ENCODE peak calls at places on chromosomes 16 and 17, in six cellular contexts. U, W, O, K, D and V are unnamed samples.

GRCh38 chr17:71412803-71413202 is 708.0 kb upstream of the SOX9 start:
- DNase-seq in U (no peak), W (no peak), O (no peak), K (no peak), D (no peak), V (peak)

GRCh38 chr16:29809031-29809747 is 2.8 kb upstream of the PRRT2 start:
- DNase-seq in U (peak), W (no peak), O (no peak), K (peak), D (no peak), V (no peak)

GRCh38 chr17:28396635-28397239 is 9.3 kb downstream of the SLC46A1 start:
- DNase-seq in U (peak), W (no peak), O (no peak), K (no peak), D (no peak), V (no peak)

GRCh38 chr17:82782657-82783207 is 30.9 kb downstream of the TBCD start:
- DNase-seq in U (peak), W (no peak), O (no peak), K (no peak), D (no peak), V (no peak)

GRCh38 chr16:73713301-73713700 is 583.3 kb upstream of the PSMD7 start:
- DNase-seq in U (no peak), W (no peak), O (no peak), K (no peak), D (no peak), V (no peak)

GRCh38 chr16:74568961-74569631 is 37.8 kb downstream of the GLG1 start:
- DNase-seq in U (no peak), W (no peak), O (no peak), K (no peak), D (no peak), V (peak)

GRCh38 chr17:37697331-37697730 is 47.5 kb downstream of the HNF1B start:
- DNase-seq in U (no peak), W (no peak), O (no peak), K (no peak), D (no peak), V (no peak)

GRCh38 chr16:84295203-84295850 is 649 bp downstream of the WFDC1 start:
- DNase-seq in U (no peak), W (no peak), O (no peak), K (no peak), D (no peak), V (no peak)

GRCh38 chr17:4480929-4481898 is 17.5 kb upstream of the SPNS2 start:
- DNase-seq in U (no peak), W (no peak), O (peak), K (no peak), D (no peak), V (no peak)

GRCh38 chr16:47528431-47528830 is 67.3 kb downstream of the PHKB start:
- DNase-seq in U (no peak), W (no peak), O (no peak), K (no peak), D (no peak), V (no peak)

GRCh38 chr17:5201011-5201410 is 9.3 kb upstream of the ZNF594 start:
- DNase-seq in U (no peak), W (no peak), O (no peak), K (no peak), D (no peak), V (no peak)

GRCh38 chr16:82011199-82011641 is at the start of gene SDR42E1:
- DNase-seq in U (no peak), W (no peak), O (peak), K (peak), D (no peak), V (peak)

GRCh38 chr17:16915752-16916556 is 56.0 kb downstream of the TNFRSF13B start:
- DNase-seq in U (peak), W (no peak), O (peak), K (peak), D (peak), V (peak)

GRCh38 chr17:61997649-61998048 is 67.4 kb downstream of the MED13 start:
- DNase-seq in U (no peak), W (no peak), O (no peak), K (no peak), D (no peak), V (no peak)

GRCh38 chr16:50535506-50536257 is 12.5 kb upstream of the NKD1 start:
- DNase-seq in U (no peak), W (peak), O (no peak), K (no peak), D (no peak), V (no peak)

GRCh38 chr17:28366605-28367004 is 1.6 kb upstream of the SEBOX start:
- DNase-seq in U (no peak), W (no peak), O (no peak), K (no peak), D (no peak), V (no peak)

GRCh38 chr17:45577571-45578279 is 87.2 kb upstream of the PLEKHM1 start:
- DNase-seq in U (no peak), W (no peak), O (no peak), K (no peak), D (no peak), V (no peak)

GRCh38 chr17:38742431-38743308 is 5.5 kb downstream of the PCGF2 start:
- DNase-seq in U (peak), W (no peak), O (peak), K (peak), D (no peak), V (no peak)

GRCh38 chr16:23874613-23875294 is 39.0 kb downstream of the PRKCB start:
- DNase-seq in U (no peak), W (no peak), O (no peak), K (no peak), D (no peak), V (peak)

GRCh38 chr17:76677406-76677805 is 33.4 kb downstream of the MXRA7 start:
- DNase-seq in U (no peak), W (no peak), O (no peak), K (no peak), D (no peak), V (no peak)

GRCh38 chr17:79509496-79509895 is 101.4 kb downstream of the RBFOX3 start:
- DNase-seq in U (no peak), W (no peak), O (no peak), K (no peak), D (no peak), V (no peak)

GRCh38 chr16:24634919-24635318 is 94.5 kb upstream of the TNRC6A start:
- DNase-seq in U (no peak), W (no peak), O (no peak), K (no peak), D (no peak), V (no peak)

GRCh38 chr16:29729116-29729521 is 16.7 kb downstream of the C16orf54 start:
- DNase-seq in U (peak), W (no peak), O (no peak), K (no peak), D (peak), V (peak)

DNA sequence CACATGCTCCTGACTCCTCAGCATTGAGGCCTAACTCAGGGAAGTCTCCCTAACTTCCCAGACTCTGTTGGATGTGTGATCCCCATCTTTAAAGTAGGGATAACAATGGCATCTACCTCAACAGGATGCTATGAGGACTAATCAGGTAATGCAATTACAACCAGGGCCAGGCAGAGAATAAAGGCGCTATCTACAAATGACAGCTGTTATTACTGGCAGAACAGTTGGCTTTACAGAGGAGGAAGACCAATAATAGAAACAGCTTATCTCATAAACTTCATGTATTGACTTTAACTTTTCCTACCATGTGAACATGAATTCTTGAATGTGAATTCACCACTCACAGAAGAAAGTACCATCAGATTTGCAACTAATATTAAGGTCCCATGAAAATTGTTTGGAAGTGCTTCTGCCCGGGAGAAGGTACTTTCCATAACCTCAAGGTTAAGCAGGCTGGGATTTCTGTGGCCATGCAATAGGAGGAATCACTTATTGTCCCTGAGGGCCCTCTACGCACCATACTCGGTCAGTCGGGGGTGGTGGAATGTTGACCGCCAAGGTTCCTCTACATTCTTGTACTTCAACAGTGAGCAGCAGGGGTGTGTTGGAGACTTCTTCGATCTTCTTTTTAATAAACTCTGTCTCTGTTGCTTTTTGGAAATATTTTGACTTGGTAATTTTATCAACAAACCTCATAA is 22.6 kb upstream of the ERN1 start:
- DNase-seq in U (no peak), W (no peak), O (no peak), K (no peak), D (no peak), V (no peak)
- H3K27ac ChIP-seq in U (no peak), W (no peak), O (no peak), K (peak), D (peak), V (no peak)

GRCh38 chr17:59311051-59311468 is 20.4 kb upstream of the YPEL2 start:
- DNase-seq in U (peak), W (no peak), O (peak), K (peak), D (peak), V (peak)
- TF ChIP-seq CTCF in U (peak), W (peak), O (peak), K (peak), D (peak), V (peak)

GRCh38 chr17:9044796-9045470 is 23.6 kb downstream of the NTN1 start:
- DNase-seq in U (no peak), W (no peak), O (no peak), K (no peak), D (no peak), V (no peak)
- H3K27ac ChIP-seq in U (no peak), W (peak), O (no peak), K (no peak), D (no peak), V (no peak)

GRCh38 chr16:9689597-9689996 is 492.6 kb downstream of the GRIN2A start:
- DNase-seq in U (no peak), W (no peak), O (no peak), K (no peak), D (no peak), V (no peak)

GRCh38 chr16:9695152-9695551 is 487.1 kb downstream of the GRIN2A start:
- DNase-seq in U (no peak), W (no peak), O (no peak), K (no peak), D (no peak), V (no peak)
- TF ChIP-seq CTCF in U (no peak), W (no peak), O (no peak), K (no peak), D (no peak), V (no peak)

GRCh38 chr17:67440311-67441051 is 63.4 kb downstream of the PITPNC1 start:
- DNase-seq in U (no peak), W (no peak), O (no peak), K (no peak), D (no peak), V (no peak)
- H3K27ac ChIP-seq in U (no peak), W (no peak), O (peak), K (no peak), D (no peak), V (no peak)

GRCh38 chr17:15311996-15312395 is 29.4 kb downstream of the TEKT3 start:
- DNase-seq in U (no peak), W (no peak), O (no peak), K (no peak), D (no peak), V (no peak)
- TF ChIP-seq CTCF in U (no peak), W (no peak), O (no peak), K (no peak), D (no peak), V (no peak)

GRCh38 chr17:48100591-48101011 is 677 bp downstream of the CBX1 start:
- DNase-seq in U (peak), W (no peak), O (peak), K (peak), D (peak), V (peak)
- H3K27ac ChIP-seq in U (peak), W (peak), O (peak), K (peak), D (peak), V (peak)